ENCODE peak calls at places on chromosome 9, in five cellular contexts. Y is HCT116, S is K562, G is GM12878, N is HepG2. U is an unnamed sample.

GRCh38 chr9:36897019-36897418 is 137.0 kb downstream of the PAX5 start:
- DNase-seq in N (no peak), G (no peak), Y (no peak), S (no peak), U (no peak)

GRCh38 chr9:129626079-129626943 is at the start of gene NTMT1:
- DNase-seq in G (peak), N (peak), S (peak), Y (peak), U (peak)

GRCh38 chr9:18275313-18275990 is 198.5 kb upstream of the ADAMTSL1 start:
- DNase-seq in G (no peak), S (no peak), N (no peak), Y (no peak), U (no peak)

GRCh38 chr9:99873943-99874584 is 32.4 kb upstream of the STX17 start:
- DNase-seq in Y (no peak), G (no peak), S (no peak), N (no peak), U (no peak)

GRCh38 chr9:108297025-108297424 is 558.8 kb downstream of the ACTL7B start:
- DNase-seq in N (no peak), Y (no peak), S (no peak), G (no peak), U (no peak)

GRCh38 chr9:21777701-21778100 is 24.7 kb upstream of the MTAP start:
- DNase-seq in S (no peak), N (no peak), G (no peak), Y (peak), U (no peak)

GRCh38 chr9:91891915-91892314 is 58.1 kb downstream of the ROR2 start:
- DNase-seq in N (no peak), Y (no peak), G (no peak), S (no peak), U (no peak)

GRCh38 chr9:27537027-27537435 is 7.4 kb upstream of the MOB3B start:
- DNase-seq in S (no peak), Y (no peak), G (no peak), N (peak), U (peak)

GRCh38 chr9:12753931-12754330 is 20.9 kb upstream of the LURAP1L start:
- DNase-seq in N (no peak), G (no peak), Y (no peak), S (no peak), U (no peak)

GRCh38 chr9:98652302-98652701 is 56.4 kb downstream of the GABBR2 start:
- DNase-seq in S (no peak), N (no peak), Y (no peak), G (no peak), U (no peak)

GRCh38 chr9:105026451-105026850 is 98.5 kb upstream of the ABCA1 start:
- DNase-seq in N (no peak), G (no peak), S (no peak), Y (no peak), U (no peak)

GRCh38 chr9:113409481-113409880 is 994 bp downstream of the POLE3 start:
- DNase-seq in G (no peak), Y (no peak), N (no peak), S (no peak), U (no peak)

GRCh38 chr9:128920381-128921058 is at the start of gene PHYHD1:
- DNase-seq in N (no peak), G (no peak), Y (no peak), S (no peak), U (no peak)

GRCh38 chr9:129573977-129574376 is 46.9 kb downstream of the C9orf50 start:
- DNase-seq in Y (no peak), S (no peak), G (no peak), N (no peak), U (no peak)

GRCh38 chr9:129547063-129547462 is 73.8 kb downstream of the C9orf50 start:
- DNase-seq in N (no peak), Y (no peak), S (no peak), G (no peak), U (no peak)

GRCh38 chr9:29656641-29657406 is 2083.5 kb upstream of the C9orf72 start:
- DNase-seq in Y (no peak), N (no peak), S (no peak), G (no peak), U (no peak)

GRCh38 chr9:120531683-120532300 is 48.2 kb downstream of the CDK5RAP2 start:
- DNase-seq in G (no peak), Y (peak), S (no peak), N (peak), U (peak)

GRCh38 chr9:6195714-6196360 is 19.8 kb upstream of the IL33 start:
- DNase-seq in Y (no peak), G (no peak), N (no peak), S (no peak), U (no peak)

GRCh38 chr9:126276056-126276728 is 50.4 kb upstream of the MVB12B start:
- DNase-seq in N (no peak), G (no peak), S (no peak), Y (no peak), U (no peak)

GRCh38 chr9:35538361-35539234 is 48.7 kb downstream of the RUSC2 start:
- DNase-seq in N (no peak), Y (no peak), G (no peak), S (no peak), U (no peak)

GRCh38 chr9:100639851-100640250 is 62.0 kb downstream of the CAVIN4 start:
- DNase-seq in S (no peak), Y (no peak), N (no peak), G (no peak), U (no peak)

GRCh38 chr9:32671333-32671732 is 35.9 kb upstream of the TAF1L start:
- DNase-seq in N (no peak), Y (no peak), G (no peak), S (no peak), U (no peak)

GRCh38 chr9:32677931-32678330 is 42.5 kb upstream of the TAF1L start:
- DNase-seq in G (no peak), N (no peak), Y (no peak), S (no peak), U (no peak)

GRCh38 chr9:32672478-32672877 is 37.0 kb upstream of the TAF1L start:
- DNase-seq in G (no peak), Y (no peak), N (no peak), S (no peak), U (no peak)
- TF ChIP-seq JUND in G (no peak), Y (no peak), N (no peak), S (no peak), U (no peak)

DNA sequence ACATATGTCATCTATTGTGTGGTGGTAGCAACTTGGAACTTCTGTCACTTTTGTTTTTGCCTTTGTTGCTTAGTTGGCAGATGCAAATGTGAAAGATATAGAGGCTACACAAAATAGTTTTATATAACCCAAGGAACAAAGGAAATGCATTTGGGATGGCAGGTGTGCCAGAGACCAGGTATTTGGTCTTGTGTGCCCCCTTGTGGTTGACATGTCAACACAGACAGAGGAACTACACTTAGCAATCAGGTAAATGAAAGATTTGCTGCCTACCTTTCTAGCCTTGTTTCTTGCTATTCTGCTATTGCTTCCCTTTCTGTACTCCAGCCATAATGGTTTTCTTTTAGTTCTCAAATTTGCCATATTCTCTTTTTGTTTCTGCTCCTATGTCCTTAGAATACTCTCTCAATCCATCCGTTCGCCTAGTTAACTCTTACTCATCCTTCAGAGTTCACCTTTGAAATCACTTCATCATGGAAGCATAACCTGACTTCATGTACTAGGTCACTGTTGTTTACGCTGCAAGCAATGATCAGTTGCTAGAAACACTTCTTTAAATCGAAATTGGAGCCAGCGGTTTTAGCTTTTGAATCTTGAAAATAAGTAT is 119.5 kb downstream of the TRPM3 start:
- DNase-seq in S (peak), Y (peak), G (no peak), N (peak), U (peak)
- TF ChIP-seq JUND in S (no peak), Y (no peak), G (no peak), N (no peak), U (no peak)

GRCh38 chr9:134966697-134967546 is 49.2 kb upstream of the FCN1 start:
- DNase-seq in S (no peak), G (no peak), N (no peak), Y (no peak), U (no peak)

GRCh38 chr9:134968823-134969090 is 51.0 kb upstream of the FCN1 start:
- DNase-seq in G (no peak), N (no peak), S (no peak), Y (no peak), U (no peak)

GRCh38 chr9:134966270-134966669 is 48.6 kb upstream of the FCN1 start:
- DNase-seq in Y (no peak), G (no peak), N (no peak), S (no peak), U (no peak)

GRCh38 chr9:134968011-134968822 is 50.5 kb upstream of the FCN1 start:
- DNase-seq in N (no peak), G (no peak), Y (no peak), S (no peak), U (no peak)

DNA sequence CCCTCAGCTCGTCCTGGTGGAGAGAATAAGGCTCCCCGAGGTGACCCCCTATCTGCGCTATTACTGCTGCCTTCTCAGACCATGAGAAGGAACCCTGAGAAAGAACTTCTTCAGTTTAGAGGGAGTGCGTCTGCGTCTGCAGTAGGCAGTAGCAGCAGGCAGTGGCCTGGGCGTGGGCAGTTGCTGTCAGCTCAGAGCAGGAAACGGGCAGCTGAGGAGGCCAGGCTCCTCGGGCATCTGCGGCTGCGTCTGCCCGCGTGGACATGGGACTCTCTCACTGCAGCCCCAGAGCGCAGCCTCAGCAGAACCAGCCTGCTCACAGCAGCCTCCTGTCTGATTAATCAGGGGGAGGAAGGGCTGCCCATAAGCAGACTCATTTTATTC is 49.8 kb upstream of the FCN1 start:
- DNase-seq in G (no peak), Y (no peak), S (no peak), N (no peak), U (no peak)
- TF ChIP-seq JUND in G (no peak), Y (no peak), S (no peak), N (no peak), U (no peak)

GRCh38 chr9:79224672-79225433 is 346.9 kb upstream of the TLE4 start:
- DNase-seq in Y (no peak), N (no peak), S (no peak), G (no peak), U (no peak)
- TF ChIP-seq JUND in Y (no peak), N (no peak), S (no peak), G (no peak), U (no peak)

DNA sequence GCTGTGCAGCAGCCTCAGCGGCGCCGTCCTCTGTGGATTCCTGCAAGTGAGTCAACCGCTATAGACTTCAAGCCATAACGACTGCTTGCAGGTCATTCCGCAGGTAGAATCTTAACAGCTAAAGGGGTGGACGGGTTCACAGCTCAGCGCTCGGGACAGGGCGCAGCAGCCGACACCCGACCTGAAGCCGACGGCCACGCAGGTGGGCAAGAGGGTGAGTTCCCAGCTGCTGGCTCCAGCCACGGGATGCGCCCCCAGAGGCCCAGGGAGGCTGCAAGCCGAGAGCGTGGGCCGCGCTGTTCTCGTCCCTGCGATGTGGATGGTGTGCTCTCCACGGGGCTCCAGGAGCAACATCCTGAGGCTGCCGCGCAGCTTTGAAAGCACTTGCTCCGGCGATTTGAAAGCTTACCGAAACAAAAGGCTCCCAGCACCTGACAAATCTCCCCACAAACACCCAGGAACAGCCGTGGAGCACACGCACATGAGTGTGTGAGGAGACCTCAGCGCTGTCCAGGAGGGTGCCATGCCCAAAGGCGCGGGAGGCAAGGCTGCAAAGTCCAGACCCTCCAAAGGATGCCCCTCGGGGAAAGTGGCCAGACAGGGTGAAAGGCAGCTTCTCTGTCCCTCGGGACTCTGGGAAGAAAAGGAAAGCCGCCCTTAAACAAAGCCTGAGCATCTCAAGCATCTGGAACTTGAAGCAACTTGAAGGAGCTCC is 48.7 kb downstream of the EXD3 start:
- DNase-seq in Y (no peak), G (no peak), S (no peak), N (no peak), U (no peak)
- TF ChIP-seq JUND in Y (no peak), G (no peak), S (no peak), N (no peak), U (no peak)